ENCODE peak calls at places on chromosomes 12 and 14, in six cellular contexts. J, G, S, P, I and K are unnamed samples.

GRCh38 chr12:116391501-116391900 is 114.0 kb upstream of the MED13L start:
- DNase-seq in P (no peak), S (no peak), J (no peak), I (no peak), G (no peak), K (no peak)

GRCh38 chr12:122880668-122881067 is 15.3 kb downstream of the VPS37B start:
- DNase-seq in P (no peak), J (no peak), S (no peak), I (no peak), G (peak), K (peak)

GRCh38 chr12:13223941-13224340 is 27.4 kb downstream of the EMP1 start:
- DNase-seq in P (no peak), I (no peak), J (no peak), G (no peak), S (no peak), K (peak)

GRCh38 chr12:53530920-53531319 is 23.6 kb upstream of the NPFF start:
- DNase-seq in G (no peak), P (no peak), S (no peak), J (no peak), I (no peak), K (no peak)

GRCh38 chr12:66149702-66150398 is 19.3 kb upstream of the LLPH start:
- DNase-seq in I (no peak), P (no peak), S (no peak), G (no peak), J (no peak), K (peak)

GRCh38 chr12:24600559-24600958 is 348.3 kb downstream of the BCAT1 start:
- DNase-seq in J (no peak), I (no peak), S (no peak), P (no peak), G (no peak), K (no peak)

GRCh38 chr14:89936654-89937185 is 17.8 kb downstream of the EFCAB11 start:
- DNase-seq in S (no peak), G (no peak), J (no peak), I (no peak), P (no peak), K (no peak)

GRCh38 chr14:106879241-106879640 is 1352.9 kb downstream of the TMEM121 start:
- DNase-seq in P (no peak), S (no peak), J (no peak), G (no peak), I (no peak), K (no peak)

GRCh38 chr12:69703146-69703642 is 4.1 kb upstream of the BEST3 start:
- DNase-seq in J (no peak), G (no peak), I (no peak), S (no peak), P (no peak), K (no peak)

GRCh38 chr14:38238332-38238731 is 17.6 kb downstream of the CLEC14A start:
- DNase-seq in P (no peak), S (no peak), J (no peak), G (no peak), I (no peak), K (no peak)

GRCh38 chr14:89422181-89422951 is 5.3 kb upstream of the FOXN3 start:
- DNase-seq in I (no peak), G (no peak), S (no peak), P (no peak), J (no peak), K (peak)

GRCh38 chr12:93921511-93921910 is 226.9 kb upstream of the PLXNC1 start:
- DNase-seq in J (no peak), P (no peak), I (no peak), G (no peak), S (no peak), K (no peak)

GRCh38 chr14:68216072-68216471 is 396.5 kb downstream of the RAD51B start:
- DNase-seq in J (no peak), G (no peak), I (no peak), P (no peak), S (no peak), K (no peak)

GRCh38 chr12:116698131-116698495 is 39.8 kb downstream of the SPRING1 start:
- DNase-seq in S (no peak), I (no peak), J (no peak), G (no peak), P (no peak), K (no peak)

GRCh38 chr12:68746572-68747180 is 700 bp downstream of the SLC35E3 start:
- DNase-seq in I (no peak), S (no peak), P (no peak), G (peak), J (peak), K (peak)

GRCh38 chr14:100824156-100824555 is 1.8 kb upstream of the MEG3 start:
- DNase-seq in G (peak), J (no peak), I (no peak), S (no peak), P (no peak), K (peak)

GRCh38 chr12:50614167-50614762 is 109.5 kb downstream of the DIP2B start:
- DNase-seq in S (no peak), I (no peak), G (no peak), J (no peak), P (no peak), K (no peak)

GRCh38 chr14:69038449-69039286 is 59.6 kb upstream of the ACTN1 start:
- DNase-seq in G (peak), S (no peak), P (no peak), I (peak), J (no peak), K (peak)

GRCh38 chr12:131608740-131609665 is 101.9 kb upstream of the SFSWAP start:
- DNase-seq in I (no peak), P (no peak), J (no peak), G (peak), S (no peak), K (peak)

GRCh38 chr12:98970210-98970609 is 325.1 kb downstream of the APAF1 start:
- DNase-seq in J (no peak), I (no peak), G (no peak), S (no peak), P (no peak), K (no peak)

GRCh38 chr14:66398437-66398836 is 87.7 kb upstream of the CCDC196 start:
- DNase-seq in P (no peak), G (no peak), I (no peak), J (no peak), S (no peak), K (no peak)

GRCh38 chr12:18578191-18578590 is 159.6 kb downstream of the PLCZ1 start:
- DNase-seq in P (no peak), I (no peak), G (no peak), S (no peak), J (no peak), K (peak)

GRCh38 chr14:64388533-64389243 is 535 bp downstream of the MTHFD1 start:
- DNase-seq in P (no peak), J (no peak), S (no peak), G (peak), I (no peak), K (peak)

GRCh38 chr14:61561144-61561543 is 134.2 kb upstream of the HIF1A start:
- DNase-seq in J (no peak), S (no peak), G (peak), I (no peak), P (no peak), K (no peak)

GRCh38 chr14:23469906-23470403 is 452 bp downstream of the NGDN start:
- DNase-seq in I (no peak), S (no peak), G (no peak), P (no peak), J (no peak), K (no peak)

GRCh38 chr12:114936148-114937099 is 252.4 kb upstream of the TBX3 start:
- DNase-seq in I (no peak), P (no peak), J (no peak), S (no peak), G (no peak), K (peak)

GRCh38 chr14:68873379-68873778 is 80.5 kb upstream of the ZFP36L1 start:
- DNase-seq in I (no peak), P (no peak), J (no peak), S (no peak), G (no peak), K (no peak)

GRCh38 chr14:54011001-54011400 is 54.4 kb upstream of the BMP4 start:
- DNase-seq in G (peak), J (no peak), I (no peak), P (no peak), S (no peak), K (no peak)

GRCh38 chr12:64752833-64753238 is 6.4 kb downstream of the GNS start:
- DNase-seq in S (no peak), J (no peak), I (no peak), P (no peak), G (no peak), K (no peak)

GRCh38 chr12:64757778-64758177 is 1.4 kb downstream of the GNS start:
- DNase-seq in I (no peak), S (no peak), P (no peak), G (no peak), J (no peak), K (no peak)

GRCh38 chr12:64749466-64750202 is 9.6 kb downstream of the GNS start:
- DNase-seq in I (no peak), G (no peak), J (no peak), S (no peak), P (no peak), K (no peak)

GRCh38 chr12:64756371-64756770 is 2.8 kb downstream of the GNS start:
- DNase-seq in P (no peak), I (no peak), G (no peak), J (no peak), S (no peak), K (no peak)

GRCh38 chr12:64753427-64753826 is 5.8 kb downstream of the GNS start:
- DNase-seq in P (no peak), G (no peak), S (no peak), I (no peak), J (no peak), K (no peak)
- TF ChIP-seq CTCF in P (no peak), G (no peak), S (no peak), I (no peak), J (no peak), K (no peak)

GRCh38 chr12:130286041-130286440 is 51.6 kb upstream of the PIWIL1 start:
- DNase-seq in I (no peak), G (peak), J (no peak), S (no peak), P (no peak), K (no peak)
- TF ChIP-seq CTCF in I (no peak), G (peak), J (no peak), S (no peak), P (peak), K (no peak)

GRCh38 chr12:52141306-52141705 is 50.5 kb downstream of the KRT80 start:
- DNase-seq in I (no peak), J (no peak), S (no peak), P (no peak), G (peak), K (no peak)
- TF ChIP-seq CTCF in I (no peak), J (no peak), S (no peak), P (peak), G (peak), K (no peak)

GRCh38 chr14:22084393-22085281 is 411.0 kb upstream of the OR4E1 start:
- DNase-seq in I (no peak), G (peak), P (no peak), J (peak), S (no peak), K (peak)

GRCh38 chr14:22086149-22086548 is 412.5 kb upstream of the OR4E1 start:
- DNase-seq in P (no peak), S (no peak), I (no peak), G (no peak), J (no peak), K (no peak)

DNA sequence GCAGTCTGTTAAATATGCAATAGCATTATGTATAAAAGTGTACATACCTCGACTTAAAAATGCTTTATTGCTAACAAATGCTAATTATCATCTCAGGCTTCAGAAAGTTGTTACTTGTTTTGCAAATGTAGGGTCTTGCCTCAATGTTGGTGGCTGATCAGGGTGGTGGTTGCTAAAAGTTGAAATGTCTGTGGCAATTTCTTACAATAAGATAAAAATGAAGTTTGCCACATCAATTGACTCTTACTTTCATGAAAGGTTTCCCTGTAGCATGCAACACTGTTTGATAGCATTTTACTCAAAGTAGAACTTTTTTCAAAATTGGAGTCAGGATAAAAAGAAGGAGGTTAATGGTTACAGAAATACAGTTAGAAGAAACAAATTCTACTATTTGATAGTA is 407.7 kb upstream of the OR4E1 start:
- DNase-seq in G (no peak), S (no peak), J (no peak), I (no peak), P (no peak), K (no peak)
- TF ChIP-seq CTCF in G (no peak), S (no peak), J (no peak), I (no peak), P (no peak), K (no peak)